ENCODE peak calls at places on chromosomes 12 and 14, in ten cellular contexts. Q is GM12878, U is prostate gland, K is brain microvascular endothelial cell, N is suprapubic skin, H is AG04450, I is cardiac muscle cell, V is pancreas, B is HCT116, Z is ovary. P is an unnamed sample.
A peak's percentile ranks its signal among the peaks of the same experiment; 100 is the strongest.

GRCh38 chr12:127760996-127761395 is 506.0 kb upstream of the TMEM132C start:
- DNase-seq in Q (no peak), U (no peak), K (no peak), N (no peak), H (no peak), I (no peak), V (no peak), B (no peak), Z (no peak), P (no peak)

GRCh38 chr12:25686351-25686750 is 133.3 kb upstream of the LMNTD1 start:
- DNase-seq in Q (no peak), U (no peak), K (no peak), N (no peak), H (no peak), I (no peak), V (no peak), B (no peak), Z (no peak), P (no peak)

GRCh38 chr12:120229071-120229582 is 28.2 kb upstream of the RPLP0 start:
- DNase-seq in Q (no peak), U (no peak), K (no peak), N (peak; percentile 82), H (no peak), I (peak; percentile 76), V (no peak), B (no peak), Z (peak; percentile 61), P (no peak)

GRCh38 chr12:57433370-57433769 is 1.2 kb upstream of the INHBC start:
- DNase-seq in Q (no peak), U (no peak), K (no peak), N (no peak), H (no peak), I (no peak), V (no peak), B (no peak), Z (no peak), P (no peak)

GRCh38 chr12:131783915-131784541 is 44.2 kb upstream of the MMP17 start:
- DNase-seq in Q (peak; percentile 60), U (no peak), K (peak; percentile 87), N (no peak), H (peak; percentile 38), I (no peak), V (no peak), B (peak; percentile 73), Z (no peak), P (peak; percentile 68)

GRCh38 chr12:51976376-51977160 is 25.1 kb downstream of the ACVR1B start:
- DNase-seq in Q (no peak), U (no peak), K (peak; percentile 77), N (peak; percentile 73), H (no peak), I (peak; percentile 65), V (no peak), B (no peak), Z (no peak), P (no peak)

GRCh38 chr12:851913-852312 is 97.6 kb downstream of the RAD52 start:
- DNase-seq in Q (no peak), U (no peak), K (peak; percentile 57), N (no peak), H (peak; percentile 29), I (no peak), V (no peak), B (no peak), Z (no peak), P (peak; percentile 23)

GRCh38 chr14:104101086-104101621 is 15.7 kb downstream of the ASPG start:
- DNase-seq in Q (no peak), U (peak; percentile 30), K (no peak), N (peak; percentile 77), H (no peak), I (no peak), V (peak; percentile 29), B (no peak), Z (peak; percentile 26), P (no peak)

GRCh38 chr12:121989266-121989950 is 32.3 kb upstream of the BCL7A start:
- DNase-seq in Q (no peak), U (peak; percentile 27), K (no peak), N (no peak), H (no peak), I (no peak), V (no peak), B (no peak), Z (no peak), P (no peak)

GRCh38 chr14:94612580-94613554 is 676 bp downstream of the SERPINA3 start:
- DNase-seq in Q (no peak), U (no peak), K (no peak), N (no peak), H (no peak), I (no peak), V (no peak), B (no peak), Z (peak; percentile 80), P (no peak)

GRCh38 chr12:23827353-23827752 is 122.1 kb downstream of the SOX5 start:
- DNase-seq in Q (no peak), U (no peak), K (no peak), N (no peak), H (no peak), I (no peak), V (no peak), B (no peak), Z (no peak), P (no peak)

GRCh38 chr12:53268009-53268636 is at the start of gene ESPL1:
- DNase-seq in Q (peak; percentile 58), U (peak; percentile 54), K (peak; percentile 65), N (no peak), H (no peak), I (peak; percentile 82), V (peak; percentile 51), B (peak; percentile 38), Z (peak; percentile 73), P (peak; percentile 26)

GRCh38 chr12:53274445-53274844 is 6.3 kb downstream of the ESPL1 start:
- DNase-seq in Q (no peak), U (no peak), K (no peak), N (no peak), H (no peak), I (no peak), V (no peak), B (no peak), Z (no peak), P (no peak)

GRCh38 chr12:53265783-53266182 is 2.3 kb upstream of the ESPL1 start:
- DNase-seq in Q (no peak), U (no peak), K (no peak), N (no peak), H (no peak), I (no peak), V (no peak), B (no peak), Z (no peak), P (no peak)

GRCh38 chr12:53267309-53268008 is 640 bp upstream of the ESPL1 start:
- DNase-seq in Q (no peak), U (no peak), K (no peak), N (no peak), H (no peak), I (no peak), V (no peak), B (no peak), Z (no peak), P (no peak)

GRCh38 chr12:53268637-53269562 is 801 bp downstream of the ESPL1 start:
- DNase-seq in Q (no peak), U (no peak), K (no peak), N (no peak), H (no peak), I (no peak), V (no peak), B (no peak), Z (no peak), P (no peak)
- H3K4me3 ChIP-seq in Q (peak overlapping the region; percentile 77), U (peak overlapping the region; percentile 49), K (peak overlapping the region; percentile 95), N (peak overlapping the region; percentile 77), H (peak overlapping the region; percentile 95), I (peak overlapping the region; percentile 51), V (peak overlapping the region; percentile 69), B (peak overlapping the region; percentile 65), Z (peak overlapping the region; percentile 51), P (peak overlapping the region; percentile 78)

GRCh38 chr12:94875525-94875924 is 128.0 kb downstream of the NDUFA12 start:
- DNase-seq in Q (peak; percentile 86), U (peak; percentile 28), K (no peak), N (no peak), H (no peak), I (peak; percentile 13), V (no peak), B (peak; percentile 65), Z (no peak), P (no peak)
- TF ChIP-seq CTCF in Q (peak; percentile 57), U (peak; percentile 9), K (peak; percentile 36), N (no peak), H (peak; percentile 31), I (no peak), V (no peak), B (peak; percentile 74), Z (peak; percentile 27), P (no peak)

DNA sequence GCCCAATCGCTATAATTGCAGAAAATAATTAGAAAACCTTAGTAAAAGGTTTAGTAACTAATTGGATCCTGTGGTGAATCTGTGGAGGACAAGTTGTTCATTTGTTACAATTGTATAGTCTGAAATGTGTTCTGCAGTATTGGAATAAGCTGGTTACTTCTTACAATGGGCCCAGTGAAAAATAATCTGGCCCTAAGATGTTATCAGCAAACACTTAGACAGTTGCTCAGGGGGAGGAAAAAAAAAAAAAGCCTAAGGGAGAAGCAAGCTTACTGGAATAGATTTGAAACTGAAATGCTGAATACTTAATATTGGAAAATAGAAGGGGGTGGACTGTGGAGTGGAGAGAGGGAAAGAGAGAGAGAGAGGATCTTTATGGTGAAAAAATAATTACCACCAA is 4.0 kb downstream of the FOXG1 start:
- DNase-seq in Q (no peak), U (no peak), K (no peak), N (no peak), H (no peak), I (no peak), V (no peak), B (no peak), Z (no peak), P (no peak)
- H3K27me3 ChIP-seq in Q (no peaks in the 10 kb centered on the region), U (peaks cover 49% of the 10 kb centered on the region), K (peaks cover 43% of the 10 kb centered on the region), N (peaks cover 100% of the 10 kb centered on the region), H (peaks cover 60% of the 10 kb centered on the region), I (peaks cover 100% of the 10 kb centered on the region), V (peaks cover 80% of the 10 kb centered on the region), B (no peaks in the 10 kb centered on the region), Z (no peaks in the 10 kb centered on the region), P (peaks cover 42% of the 10 kb centered on the region)

DNA sequence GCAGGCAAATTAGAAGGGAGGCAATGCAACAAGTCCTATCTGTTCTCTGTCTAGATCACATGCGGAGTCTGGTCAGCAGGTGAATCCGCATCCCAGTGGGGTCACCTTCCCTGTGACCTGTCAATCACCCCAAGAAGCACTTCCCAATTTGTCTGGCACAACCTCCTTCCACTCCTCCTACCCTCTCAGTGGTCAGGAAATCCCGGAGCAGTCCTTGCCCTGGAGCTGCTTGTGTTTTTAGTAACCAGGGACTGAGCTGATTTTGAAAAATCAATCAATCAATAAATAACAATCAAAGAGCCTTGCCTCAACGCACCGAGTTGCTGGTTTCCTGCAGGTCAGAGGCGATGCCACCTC is 572 bp upstream of the ACSS3 start:
- DNase-seq in Q (no peak), U (no peak), K (peak; percentile 10), N (no peak), H (no peak), I (peak; percentile 60), V (no peak), B (no peak), Z (peak; percentile 53), P (no peak)
- H3K4me3 ChIP-seq in Q (no peak overlapping the region), U (peak overlapping the region; percentile 69), K (peak overlapping the region; percentile 71), N (peak overlapping the region; percentile 62), H (peak overlapping the region; percentile 58), I (peak overlapping the region; percentile 62), V (peak overlapping the region; percentile 57), B (no peak overlapping the region), Z (peak overlapping the region; percentile 87), P (peak overlapping the region; percentile 56)